ENCODE peak calls at places on chromosomes 4 and X, in eight cellular contexts. One of them, this sample, is unnamed.

GRCh38 chrX:41308884-41309655 is 24.9 kb upstream of the DDX3X start:
- DNase-seq in stimulated activated CD4-positive, alpha-beta T cell treated with anti-CD3 and anti-CD28 coated beads, Interleukin-12 subunit alpha, Interleukin-12 subunit beta, amount 100 ng/mL, for 48 hours: no peak
- DNase-seq in activated T-cell treated with anti-CD3 and anti-CD28 coated beads for 1 hour: no peak
- DNase-seq in EH: peak
- DNase-seq in Ammon's horn: peak
- DNase-seq in COR-L47: no peak
- DNase-seq in CD8-positive, alpha-beta memory T cell: no peak
- DNase-seq in GDM1: no peak
- DNase-seq in this sample: peak

GRCh38 chrX:123809854-123810375 is 49.9 kb upstream of the XIAP start:
- DNase-seq in Ammon's horn: no peak
- DNase-seq in EH: no peak
- DNase-seq in activated T-cell treated with anti-CD3 and anti-CD28 coated beads for 1 hour: no peak
- DNase-seq in stimulated activated CD4-positive, alpha-beta T cell treated with anti-CD3 and anti-CD28 coated beads, Interleukin-12 subunit alpha, Interleukin-12 subunit beta, amount 100 ng/mL, for 48 hours: no peak
- DNase-seq in COR-L47: no peak
- DNase-seq in CD8-positive, alpha-beta memory T cell: no peak
- DNase-seq in GDM1: no peak
- DNase-seq in this sample: no peak

GRCh38 chrX:80021611-80022010 is 7.1 kb downstream of the TBX22 start:
- DNase-seq in CD8-positive, alpha-beta memory T cell: no peak
- DNase-seq in COR-L47: no peak
- DNase-seq in EH: no peak
- DNase-seq in Ammon's horn: no peak
- DNase-seq in activated T-cell treated with anti-CD3 and anti-CD28 coated beads for 1 hour: no peak
- DNase-seq in GDM1: no peak
- DNase-seq in stimulated activated CD4-positive, alpha-beta T cell treated with anti-CD3 and anti-CD28 coated beads, Interleukin-12 subunit alpha, Interleukin-12 subunit beta, amount 100 ng/mL, for 48 hours: no peak
- DNase-seq in this sample: no peak

GRCh38 chrX:111410451-111410850 is 1.5 kb downstream of the DCX start:
- DNase-seq in EH: no peak
- DNase-seq in COR-L47: no peak
- DNase-seq in GDM1: no peak
- DNase-seq in activated T-cell treated with anti-CD3 and anti-CD28 coated beads for 1 hour: no peak
- DNase-seq in CD8-positive, alpha-beta memory T cell: no peak
- DNase-seq in Ammon's horn: no peak
- DNase-seq in stimulated activated CD4-positive, alpha-beta T cell treated with anti-CD3 and anti-CD28 coated beads, Interleukin-12 subunit alpha, Interleukin-12 subunit beta, amount 100 ng/mL, for 48 hours: no peak
- DNase-seq in this sample: no peak

GRCh38 chrX:108209006-108209554 is 117.5 kb downstream of the ATG4A start:
- DNase-seq in activated T-cell treated with anti-CD3 and anti-CD28 coated beads for 1 hour: no peak
- DNase-seq in stimulated activated CD4-positive, alpha-beta T cell treated with anti-CD3 and anti-CD28 coated beads, Interleukin-12 subunit alpha, Interleukin-12 subunit beta, amount 100 ng/mL, for 48 hours: no peak
- DNase-seq in Ammon's horn: no peak
- DNase-seq in GDM1: no peak
- DNase-seq in CD8-positive, alpha-beta memory T cell: no peak
- DNase-seq in EH: no peak
- DNase-seq in COR-L47: no peak
- DNase-seq in this sample: no peak

GRCh38 chrX:47577424-47577823 is 4.8 kb upstream of the TIMP1 start:
- DNase-seq in EH: no peak
- DNase-seq in stimulated activated CD4-positive, alpha-beta T cell treated with anti-CD3 and anti-CD28 coated beads, Interleukin-12 subunit alpha, Interleukin-12 subunit beta, amount 100 ng/mL, for 48 hours: no peak
- DNase-seq in CD8-positive, alpha-beta memory T cell: no peak
- DNase-seq in Ammon's horn: no peak
- DNase-seq in activated T-cell treated with anti-CD3 and anti-CD28 coated beads for 1 hour: no peak
- DNase-seq in GDM1: no peak
- DNase-seq in COR-L47: no peak
- DNase-seq in this sample: no peak

GRCh38 chrX:17414839-17415238 is 39.8 kb downstream of the NHS start:
- DNase-seq in stimulated activated CD4-positive, alpha-beta T cell treated with anti-CD3 and anti-CD28 coated beads, Interleukin-12 subunit alpha, Interleukin-12 subunit beta, amount 100 ng/mL, for 48 hours: no peak
- DNase-seq in EH: no peak
- DNase-seq in Ammon's horn: peak
- DNase-seq in CD8-positive, alpha-beta memory T cell: no peak
- DNase-seq in COR-L47: no peak
- DNase-seq in GDM1: no peak
- DNase-seq in activated T-cell treated with anti-CD3 and anti-CD28 coated beads for 1 hour: no peak
- DNase-seq in this sample: no peak

GRCh38 chr4:169847171-169847570 is 89.4 kb upstream of the HPF1 start:
- DNase-seq in GDM1: no peak
- DNase-seq in stimulated activated CD4-positive, alpha-beta T cell treated with anti-CD3 and anti-CD28 coated beads, Interleukin-12 subunit alpha, Interleukin-12 subunit beta, amount 100 ng/mL, for 48 hours: no peak
- DNase-seq in COR-L47: no peak
- DNase-seq in Ammon's horn: no peak
- DNase-seq in activated T-cell treated with anti-CD3 and anti-CD28 coated beads for 1 hour: no peak
- DNase-seq in EH: no peak
- DNase-seq in CD8-positive, alpha-beta memory T cell: no peak
- DNase-seq in this sample: no peak

GRCh38 chrX:120549483-120550452 is 11.0 kb downstream of the CUL4B start:
- DNase-seq in Ammon's horn: no peak
- DNase-seq in EH: peak
- DNase-seq in CD8-positive, alpha-beta memory T cell: no peak
- DNase-seq in COR-L47: no peak
- DNase-seq in activated T-cell treated with anti-CD3 and anti-CD28 coated beads for 1 hour: no peak
- DNase-seq in GDM1: no peak
- DNase-seq in stimulated activated CD4-positive, alpha-beta T cell treated with anti-CD3 and anti-CD28 coated beads, Interleukin-12 subunit alpha, Interleukin-12 subunit beta, amount 100 ng/mL, for 48 hours: no peak
- DNase-seq in this sample: peak

GRCh38 chr4:8319731-8320385 is 50.3 kb downstream of the HTRA3 start:
- DNase-seq in EH: peak
- DNase-seq in stimulated activated CD4-positive, alpha-beta T cell treated with anti-CD3 and anti-CD28 coated beads, Interleukin-12 subunit alpha, Interleukin-12 subunit beta, amount 100 ng/mL, for 48 hours: no peak
- DNase-seq in GDM1: peak
- DNase-seq in COR-L47: no peak
- DNase-seq in activated T-cell treated with anti-CD3 and anti-CD28 coated beads for 1 hour: no peak
- DNase-seq in CD8-positive, alpha-beta memory T cell: no peak
- DNase-seq in Ammon's horn: no peak
- DNase-seq in this sample: no peak

GRCh38 chrX:109934935-109935334 is 68.0 kb upstream of the TMEM164 start:
- DNase-seq in stimulated activated CD4-positive, alpha-beta T cell treated with anti-CD3 and anti-CD28 coated beads, Interleukin-12 subunit alpha, Interleukin-12 subunit beta, amount 100 ng/mL, for 48 hours: no peak
- DNase-seq in CD8-positive, alpha-beta memory T cell: no peak
- DNase-seq in activated T-cell treated with anti-CD3 and anti-CD28 coated beads for 1 hour: no peak
- DNase-seq in COR-L47: no peak
- DNase-seq in Ammon's horn: no peak
- DNase-seq in EH: peak
- DNase-seq in GDM1: no peak
- DNase-seq in this sample: peak

GRCh38 chr4:27701563-27701962 is 840.9 kb downstream of the STIM2 start:
- DNase-seq in Ammon's horn: no peak
- DNase-seq in stimulated activated CD4-positive, alpha-beta T cell treated with anti-CD3 and anti-CD28 coated beads, Interleukin-12 subunit alpha, Interleukin-12 subunit beta, amount 100 ng/mL, for 48 hours: no peak
- DNase-seq in GDM1: no peak
- DNase-seq in activated T-cell treated with anti-CD3 and anti-CD28 coated beads for 1 hour: no peak
- DNase-seq in CD8-positive, alpha-beta memory T cell: no peak
- DNase-seq in EH: no peak
- DNase-seq in COR-L47: no peak
- DNase-seq in this sample: no peak

GRCh38 chrX:120332394-120332793 is 21.1 kb upstream of the TMEM255A start:
- DNase-seq in CD8-positive, alpha-beta memory T cell: no peak
- DNase-seq in GDM1: no peak
- DNase-seq in COR-L47: no peak
- DNase-seq in EH: no peak
- DNase-seq in activated T-cell treated with anti-CD3 and anti-CD28 coated beads for 1 hour: no peak
- DNase-seq in Ammon's horn: no peak
- DNase-seq in stimulated activated CD4-positive, alpha-beta T cell treated with anti-CD3 and anti-CD28 coated beads, Interleukin-12 subunit alpha, Interleukin-12 subunit beta, amount 100 ng/mL, for 48 hours: no peak
- DNase-seq in this sample: no peak

GRCh38 chrX:136546369-136546768 is 14.4 kb downstream of the VGLL1 start:
- DNase-seq in EH: no peak
- DNase-seq in CD8-positive, alpha-beta memory T cell: no peak
- DNase-seq in COR-L47: peak
- DNase-seq in Ammon's horn: peak
- DNase-seq in GDM1: no peak
- DNase-seq in stimulated activated CD4-positive, alpha-beta T cell treated with anti-CD3 and anti-CD28 coated beads, Interleukin-12 subunit alpha, Interleukin-12 subunit beta, amount 100 ng/mL, for 48 hours: no peak
- DNase-seq in activated T-cell treated with anti-CD3 and anti-CD28 coated beads for 1 hour: no peak
- DNase-seq in this sample: no peak

GRCh38 chr4:144300616-144301015 is 160.1 kb upstream of the GYPA start:
- DNase-seq in stimulated activated CD4-positive, alpha-beta T cell treated with anti-CD3 and anti-CD28 coated beads, Interleukin-12 subunit alpha, Interleukin-12 subunit beta, amount 100 ng/mL, for 48 hours: no peak
- DNase-seq in activated T-cell treated with anti-CD3 and anti-CD28 coated beads for 1 hour: no peak
- DNase-seq in Ammon's horn: no peak
- DNase-seq in GDM1: no peak
- DNase-seq in CD8-positive, alpha-beta memory T cell: no peak
- DNase-seq in EH: no peak
- DNase-seq in COR-L47: no peak
- DNase-seq in this sample: no peak

GRCh38 chrX:69133561-69134542 is 31.4 kb downstream of the PJA1 start:
- DNase-seq in GDM1: no peak
- DNase-seq in Ammon's horn: peak
- DNase-seq in CD8-positive, alpha-beta memory T cell: no peak
- DNase-seq in stimulated activated CD4-positive, alpha-beta T cell treated with anti-CD3 and anti-CD28 coated beads, Interleukin-12 subunit alpha, Interleukin-12 subunit beta, amount 100 ng/mL, for 48 hours: no peak
- DNase-seq in EH: peak
- DNase-seq in COR-L47: no peak
- DNase-seq in activated T-cell treated with anti-CD3 and anti-CD28 coated beads for 1 hour: no peak
- DNase-seq in this sample: peak

GRCh38 chrX:38879631-38880220 is 78.5 kb downstream of the MID1IP1 start:
- DNase-seq in GDM1: peak
- DNase-seq in EH: no peak
- DNase-seq in activated T-cell treated with anti-CD3 and anti-CD28 coated beads for 1 hour: no peak
- DNase-seq in Ammon's horn: no peak
- DNase-seq in COR-L47: peak
- DNase-seq in stimulated activated CD4-positive, alpha-beta T cell treated with anti-CD3 and anti-CD28 coated beads, Interleukin-12 subunit alpha, Interleukin-12 subunit beta, amount 100 ng/mL, for 48 hours: no peak
- DNase-seq in CD8-positive, alpha-beta memory T cell: no peak
- DNase-seq in this sample: no peak

GRCh38 chr4:108135549-108136209 is 33.1 kb downstream of the LEF1 start:
- DNase-seq in stimulated activated CD4-positive, alpha-beta T cell treated with anti-CD3 and anti-CD28 coated beads, Interleukin-12 subunit alpha, Interleukin-12 subunit beta, amount 100 ng/mL, for 48 hours: no peak
- DNase-seq in activated T-cell treated with anti-CD3 and anti-CD28 coated beads for 1 hour: no peak
- DNase-seq in CD8-positive, alpha-beta memory T cell: no peak
- DNase-seq in EH: no peak
- DNase-seq in Ammon's horn: no peak
- DNase-seq in GDM1: no peak
- DNase-seq in COR-L47: peak
- DNase-seq in this sample: no peak

GRCh38 chrX:140733766-140734342 is 24.3 kb downstream of the LINC00632 start:
- DNase-seq in stimulated activated CD4-positive, alpha-beta T cell treated with anti-CD3 and anti-CD28 coated beads, Interleukin-12 subunit alpha, Interleukin-12 subunit beta, amount 100 ng/mL, for 48 hours: no peak
- DNase-seq in COR-L47: no peak
- DNase-seq in GDM1: no peak
- DNase-seq in CD8-positive, alpha-beta memory T cell: no peak
- DNase-seq in Ammon's horn: peak
- DNase-seq in activated T-cell treated with anti-CD3 and anti-CD28 coated beads for 1 hour: no peak
- DNase-seq in EH: peak
- DNase-seq in this sample: peak

GRCh38 chr4:73070072-73070385 is 513 bp upstream of the COX18 start:
- DNase-seq in EH: no peak
- DNase-seq in COR-L47: no peak
- DNase-seq in stimulated activated CD4-positive, alpha-beta T cell treated with anti-CD3 and anti-CD28 coated beads, Interleukin-12 subunit alpha, Interleukin-12 subunit beta, amount 100 ng/mL, for 48 hours: no peak
- DNase-seq in Ammon's horn: no peak
- DNase-seq in CD8-positive, alpha-beta memory T cell: no peak
- DNase-seq in GDM1: no peak
- DNase-seq in activated T-cell treated with anti-CD3 and anti-CD28 coated beads for 1 hour: no peak
- DNase-seq in this sample: no peak

GRCh38 chr4:85603437-85604336 is 128.7 kb downstream of the ARHGAP24 start:
- DNase-seq in stimulated activated CD4-positive, alpha-beta T cell treated with anti-CD3 and anti-CD28 coated beads, Interleukin-12 subunit alpha, Interleukin-12 subunit beta, amount 100 ng/mL, for 48 hours: no peak
- DNase-seq in COR-L47: no peak
- DNase-seq in EH: peak
- DNase-seq in Ammon's horn: no peak
- DNase-seq in CD8-positive, alpha-beta memory T cell: no peak
- DNase-seq in activated T-cell treated with anti-CD3 and anti-CD28 coated beads for 1 hour: no peak
- DNase-seq in GDM1: no peak
- DNase-seq in this sample: peak

GRCh38 chrX:69027181-69028005 is 137.9 kb downstream of the PJA1 start:
- DNase-seq in stimulated activated CD4-positive, alpha-beta T cell treated with anti-CD3 and anti-CD28 coated beads, Interleukin-12 subunit alpha, Interleukin-12 subunit beta, amount 100 ng/mL, for 48 hours: no peak
- DNase-seq in CD8-positive, alpha-beta memory T cell: no peak
- DNase-seq in GDM1: no peak
- DNase-seq in EH: peak
- DNase-seq in Ammon's horn: no peak
- DNase-seq in COR-L47: no peak
- DNase-seq in activated T-cell treated with anti-CD3 and anti-CD28 coated beads for 1 hour: no peak
- DNase-seq in this sample: no peak

GRCh38 chr4:9867746-9868425 is 86.5 kb downstream of the DRD5 start:
- DNase-seq in Ammon's horn: no peak
- DNase-seq in activated T-cell treated with anti-CD3 and anti-CD28 coated beads for 1 hour: no peak
- DNase-seq in CD8-positive, alpha-beta memory T cell: no peak
- DNase-seq in GDM1: no peak
- DNase-seq in EH: no peak
- DNase-seq in stimulated activated CD4-positive, alpha-beta T cell treated with anti-CD3 and anti-CD28 coated beads, Interleukin-12 subunit alpha, Interleukin-12 subunit beta, amount 100 ng/mL, for 48 hours: no peak
- DNase-seq in COR-L47: peak
- DNase-seq in this sample: no peak

GRCh38 chr4:54625391-54625790 is 32.4 kb upstream of the KIT start:
- DNase-seq in Ammon's horn: no peak
- DNase-seq in COR-L47: no peak
- DNase-seq in stimulated activated CD4-positive, alpha-beta T cell treated with anti-CD3 and anti-CD28 coated beads, Interleukin-12 subunit alpha, Interleukin-12 subunit beta, amount 100 ng/mL, for 48 hours: no peak
- DNase-seq in CD8-positive, alpha-beta memory T cell: no peak
- DNase-seq in GDM1: no peak
- DNase-seq in activated T-cell treated with anti-CD3 and anti-CD28 coated beads for 1 hour: no peak
- DNase-seq in EH: peak
- DNase-seq in this sample: no peak

GRCh38 chrX:57367649-57368048 is 81.1 kb downstream of the FAAH2 start:
- DNase-seq in GDM1: no peak
- DNase-seq in Ammon's horn: peak
- DNase-seq in activated T-cell treated with anti-CD3 and anti-CD28 coated beads for 1 hour: no peak
- DNase-seq in stimulated activated CD4-positive, alpha-beta T cell treated with anti-CD3 and anti-CD28 coated beads, Interleukin-12 subunit alpha, Interleukin-12 subunit beta, amount 100 ng/mL, for 48 hours: no peak
- DNase-seq in CD8-positive, alpha-beta memory T cell: no peak
- DNase-seq in EH: no peak
- DNase-seq in COR-L47: peak
- DNase-seq in this sample: no peak

GRCh38 chr4:100060765-100061416 is 110.8 kb upstream of the H2AZ1 start:
- DNase-seq in Ammon's horn: no peak
- DNase-seq in GDM1: no peak
- DNase-seq in activated T-cell treated with anti-CD3 and anti-CD28 coated beads for 1 hour: no peak
- DNase-seq in stimulated activated CD4-positive, alpha-beta T cell treated with anti-CD3 and anti-CD28 coated beads, Interleukin-12 subunit alpha, Interleukin-12 subunit beta, amount 100 ng/mL, for 48 hours: no peak
- DNase-seq in CD8-positive, alpha-beta memory T cell: no peak
- DNase-seq in EH: no peak
- DNase-seq in COR-L47: peak
- DNase-seq in this sample: no peak

GRCh38 chr4:31041385-31041784 is 321.2 kb downstream of the PCDH7 start:
- DNase-seq in GDM1: no peak
- DNase-seq in CD8-positive, alpha-beta memory T cell: no peak
- DNase-seq in Ammon's horn: no peak
- DNase-seq in activated T-cell treated with anti-CD3 and anti-CD28 coated beads for 1 hour: no peak
- DNase-seq in COR-L47: no peak
- DNase-seq in EH: no peak
- DNase-seq in stimulated activated CD4-positive, alpha-beta T cell treated with anti-CD3 and anti-CD28 coated beads, Interleukin-12 subunit alpha, Interleukin-12 subunit beta, amount 100 ng/mL, for 48 hours: no peak
- DNase-seq in this sample: no peak

GRCh38 chr4:152486414-152487389 is 49.2 kb downstream of the FBXW7 start:
- DNase-seq in Ammon's horn: no peak
- DNase-seq in EH: peak
- DNase-seq in CD8-positive, alpha-beta memory T cell: no peak
- DNase-seq in GDM1: no peak
- DNase-seq in stimulated activated CD4-positive, alpha-beta T cell treated with anti-CD3 and anti-CD28 coated beads, Interleukin-12 subunit alpha, Interleukin-12 subunit beta, amount 100 ng/mL, for 48 hours: no peak
- DNase-seq in activated T-cell treated with anti-CD3 and anti-CD28 coated beads for 1 hour: no peak
- DNase-seq in COR-L47: no peak
- DNase-seq in this sample: no peak

GRCh38 chr4:40180356-40180755 is 16.5 kb upstream of the RHOH start:
- DNase-seq in Ammon's horn: no peak
- DNase-seq in EH: peak
- DNase-seq in CD8-positive, alpha-beta memory T cell: no peak
- DNase-seq in COR-L47: no peak
- DNase-seq in activated T-cell treated with anti-CD3 and anti-CD28 coated beads for 1 hour: no peak
- DNase-seq in GDM1: no peak
- DNase-seq in stimulated activated CD4-positive, alpha-beta T cell treated with anti-CD3 and anti-CD28 coated beads, Interleukin-12 subunit alpha, Interleukin-12 subunit beta, amount 100 ng/mL, for 48 hours: no peak
- DNase-seq in this sample: peak

GRCh38 chrX:311156-312129 is 7.2 kb downstream of the GTPBP6 start:
- DNase-seq in activated T-cell treated with anti-CD3 and anti-CD28 coated beads for 1 hour: no peak
- DNase-seq in CD8-positive, alpha-beta memory T cell: no peak
- DNase-seq in GDM1: no peak
- DNase-seq in stimulated activated CD4-positive, alpha-beta T cell treated with anti-CD3 and anti-CD28 coated beads, Interleukin-12 subunit alpha, Interleukin-12 subunit beta, amount 100 ng/mL, for 48 hours: no peak
- DNase-seq in COR-L47: no peak
- DNase-seq in EH: no peak
- DNase-seq in Ammon's horn: no peak
- DNase-seq in this sample: no peak

This sample was measured in fibroblast of gingiva.